ENCODE peak calls at places on chromosome 5, in five cellular contexts. X, T, L, B and I are unnamed samples.

GRCh38 chr5:107329850-107330249 is 340.9 kb downstream of the EFNA5 start:
- DNase-seq in B (no peak), T (no peak), L (no peak), X (no peak), I (no peak)

GRCh38 chr5:53944981-53945380 is 365.4 kb downstream of the ARL15 start:
- DNase-seq in B (peak; percentile 58), T (no peak), L (peak; percentile 21), X (no peak), I (peak; percentile 71)

GRCh38 chr5:53319306-53319705 is 161.1 kb upstream of the FST start:
- DNase-seq in L (no peak), X (no peak), T (no peak), B (no peak), I (no peak)

GRCh38 chr5:91848453-91848852 is 465.3 kb upstream of the ARRDC3 start:
- DNase-seq in T (no peak), X (peak; percentile 2), L (peak; percentile 12), B (no peak), I (peak; percentile 96)

GRCh38 chr5:123937230-123937629 is 425.3 kb downstream of the CSNK1G3 start:
- DNase-seq in L (peak; percentile 53), B (peak; percentile 84), T (no peak), X (peak; percentile 19), I (peak; percentile 53)

GRCh38 chr5:179836225-179837019 is 15.7 kb downstream of the SQSTM1 start:
- DNase-seq in T (no peak), L (no peak), B (no peak), X (no peak), I (no peak)

GRCh38 chr5:155008669-155009068 is 4.9 kb upstream of the KIF4B start:
- DNase-seq in X (peak; percentile 29), B (peak; percentile 31), L (no peak), T (no peak), I (peak; percentile 59)

GRCh38 chr5:53378590-53379247 is 101.7 kb upstream of the FST start:
- DNase-seq in X (peak; percentile 10), L (no peak), T (no peak), B (peak; percentile 73), I (peak; percentile 73)

GRCh38 chr5:59236448-59236847 is 653.6 kb downstream of the RAB3C start:
- DNase-seq in L (no peak), B (no peak), X (no peak), T (no peak), I (peak; percentile 1)

GRCh38 chr5:169804861-169805260 is 167.8 kb downstream of the DOCK2 start:
- DNase-seq in X (peak; percentile 13), B (no peak), L (no peak), T (no peak), I (no peak)

GRCh38 chr5:57171818-57172465 is 1.9 kb upstream of the GPBP1 start:
- DNase-seq in L (peak; percentile 1), T (no peak), X (no peak), B (no peak), I (peak; percentile 62)